ENCODE peak calls at places on chromosomes 7 and 10, in six cellular contexts. M is lower lobe of right lung, G is MM.1S, F is HL-60, H is astrocyte, U is stomach. Z is an unnamed sample.

GRCh38 chr10:95395947-95396449 is 105.2 kb upstream of the PDLIM1 start:
- DNase-seq in M (peak; percentile 72), G (no peak), F (no peak), H (no peak), U (peak; percentile 73), Z (no peak)

GRCh38 chr7:43199761-43200160 is 87.3 kb downstream of the HECW1 start:
- DNase-seq in M (no peak), G (no peak), F (no peak), H (no peak), U (no peak), Z (no peak)

GRCh38 chr10:79242620-79243152 is 104.6 kb upstream of the PPIF start:
- DNase-seq in M (peak; percentile 71), G (peak; percentile 87), F (peak; percentile 70), H (peak; percentile 79), U (peak; percentile 46), Z (no peak)

GRCh38 chr10:115844592-115844991 is 428.4 kb downstream of the GFRA1 start:
- DNase-seq in M (no peak), G (no peak), F (no peak), H (peak; percentile 54), U (no peak), Z (no peak)

GRCh38 chr7:128406986-128407589 is 2.7 kb downstream of the IMPDH1 start:
- DNase-seq in M (no peak), G (no peak), F (no peak), H (no peak), U (no peak), Z (no peak)

GRCh38 chr7:148882668-148883232 is 1.3 kb downstream of the EZH2 start:
- DNase-seq in M (no peak), G (peak; percentile 39), F (no peak), H (no peak), U (no peak), Z (no peak)

GRCh38 chr10:128150551-128150950 is 24.3 kb upstream of the MKI67 start:
- DNase-seq in M (no peak), G (no peak), F (no peak), H (no peak), U (no peak), Z (no peak)

GRCh38 chr7:129066290-129067131 is 11.6 kb upstream of the TNPO3 start:
- DNase-seq in M (no peak), G (no peak), F (no peak), H (peak; percentile 68), U (no peak), Z (no peak)

GRCh38 chr10:47311193-47311899 is 10.9 kb upstream of the GDF2 start:
- DNase-seq in M (no peak), G (no peak), F (peak; percentile 11), H (no peak), U (peak; percentile 84), Z (peak; percentile 77)

GRCh38 chr7:35565927-35566326 is 129.0 kb downstream of the HERPUD2 start:
- DNase-seq in M (no peak), G (no peak), F (no peak), H (no peak), U (no peak), Z (no peak)

GRCh38 chr10:506451-507354 is 182.8 kb downstream of the DIP2C start:
- DNase-seq in M (no peak), G (no peak), F (no peak), H (no peak), U (no peak), Z (no peak)

GRCh38 chr7:11787534-11787933 is 44.5 kb downstream of the THSD7A start:
- DNase-seq in M (no peak), G (no peak), F (no peak), H (no peak), U (no peak), Z (no peak)

GRCh38 chr10:73763343-73763742 is 18.5 kb upstream of the CHCHD1 start:
- DNase-seq in M (no peak), G (no peak), F (no peak), H (no peak), U (no peak), Z (no peak)

GRCh38 chr7:1943933-1944618 is 274.0 kb downstream of the ELFN1 start:
- DNase-seq in M (peak; percentile 42), G (no peak), F (no peak), H (no peak), U (no peak), Z (peak; percentile 42)

GRCh38 chr7:95004618-95005282 is 97.4 kb downstream of the PPP1R9A start:
- DNase-seq in M (no peak), G (no peak), F (no peak), H (peak; percentile 35), U (no peak), Z (no peak)

GRCh38 chr10:17650416-17650815 is 6.5 kb downstream of the STAM start:
- DNase-seq in M (no peak), G (no peak), F (no peak), H (no peak), U (no peak), Z (no peak)

GRCh38 chr7:136687693-136688322 is 180.6 kb upstream of the CHRM2 start:
- DNase-seq in M (no peak), G (peak; percentile 41), F (peak; percentile 18), H (peak; percentile 3), U (no peak), Z (no peak)

GRCh38 chr7:12729112-12729511 is 41.7 kb downstream of the ARL4A start:
- DNase-seq in M (peak; percentile 67), G (no peak), F (peak; percentile 5), H (peak; percentile 42), U (peak; percentile 84), Z (no peak)

GRCh38 chr7:47941136-47941844 is 7.0 kb downstream of the PKD1L1 start:
- DNase-seq in M (no peak), G (no peak), F (peak; percentile 33), H (peak; percentile 89), U (no peak), Z (no peak)

GRCh38 chr10:118047363-118047719 is 600 bp upstream of the RAB11FIP2 start:
- DNase-seq in M (no peak), G (no peak), F (no peak), H (no peak), U (no peak), Z (no peak)

GRCh38 chr10:86821600-86821999 is 65.2 kb downstream of the BMPR1A start:
- DNase-seq in M (no peak), G (no peak), F (no peak), H (peak; percentile 69), U (no peak), Z (no peak)

GRCh38 chr10:121926669-121927360 is 1.0 kb downstream of the ATE1 start:
- DNase-seq in M (no peak), G (peak; percentile 27), F (no peak), H (peak; percentile 14), U (no peak), Z (no peak)

GRCh38 chr7:11319491-11320274 is 346.0 kb downstream of the PHF14 start:
- DNase-seq in M (no peak), G (no peak), F (no peak), H (peak; percentile 18), U (no peak), Z (no peak)

GRCh38 chr10:28001353-28001752 is 2.5 kb upstream of the ODAD2 start:
- DNase-seq in M (no peak), G (no peak), F (no peak), H (no peak), U (no peak), Z (no peak)

GRCh38 chr10:27998954-27999275 is at the start of gene ODAD2:
- DNase-seq in M (no peak), G (no peak), F (no peak), H (peak; percentile 12), U (no peak), Z (no peak)

GRCh38 chr10:27995311-27995710 is 3.6 kb downstream of the ODAD2 start:
- DNase-seq in M (no peak), G (no peak), F (no peak), H (no peak), U (no peak), Z (no peak)

GRCh38 chr10:27997865-27998177 is 1.1 kb downstream of the ODAD2 start:
- DNase-seq in M (no peak), G (no peak), F (no peak), H (no peak), U (no peak), Z (no peak)

GRCh38 chr10:27998178-27998953 is 513 bp downstream of the ODAD2 start:
- DNase-seq in M (peak; percentile 55), G (peak; percentile 44), F (no peak), H (peak; percentile 36), U (no peak), Z (no peak)
- H3K27me3 ChIP-seq in M (peaks cover 20% of the 10 kb centered on the region), G (no peaks in the 10 kb centered on the region), F (peaks cover 19% of the 10 kb centered on the region), H (no peaks in the 10 kb centered on the region), U (peaks cover 23% of the 10 kb centered on the region), Z (no peaks in the 10 kb centered on the region)

DNA sequence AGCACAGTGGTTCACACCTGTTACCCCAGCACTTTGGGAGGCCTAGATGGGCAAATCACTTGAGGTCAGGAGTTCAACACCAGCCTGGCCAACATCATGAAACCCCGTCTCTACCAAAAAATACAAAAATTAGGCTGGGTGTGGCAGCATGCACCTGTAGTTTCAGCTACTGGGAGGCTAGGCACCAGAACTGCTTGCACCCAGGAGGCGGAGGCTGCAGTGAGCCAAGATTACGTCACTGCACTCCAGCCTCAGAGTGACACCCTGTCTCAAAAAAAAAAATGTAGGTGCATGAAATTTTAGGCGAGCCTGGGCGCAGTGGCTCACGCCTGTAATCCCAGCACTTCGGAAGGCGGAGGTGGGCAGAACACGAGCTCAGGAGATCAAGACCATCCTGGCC is 9.6 kb downstream of the BCL7B start:
- DNase-seq in M (no peak), G (peak; percentile 35), F (no peak), H (no peak), U (no peak), Z (no peak)
- TF ChIP-seq CTCF in M (no peak), G (no peak), F (no peak), H (no peak), U (no peak), Z (no peak)

GRCh38 chr7:120858299-120858636 is 324 bp upstream of the TSPAN12 start:
- DNase-seq in M (no peak), G (no peak), F (no peak), H (no peak), U (no peak), Z (no peak)

GRCh38 chr7:120857558-120858298 is at the start of gene TSPAN12:
- DNase-seq in M (peak; percentile 90), G (peak; percentile 87), F (no peak), H (peak; percentile 48), U (peak; percentile 87), Z (peak; percentile 90)

GRCh38 chr7:120852700-120853099 is 5.2 kb downstream of the TSPAN12 start:
- DNase-seq in M (no peak), G (no peak), F (no peak), H (no peak), U (no peak), Z (no peak)

GRCh38 chr7:120856621-120857352 is 1.2 kb downstream of the TSPAN12 start:
- DNase-seq in M (peak; percentile 48), G (peak; percentile 55), F (no peak), H (peak; percentile 5), U (no peak), Z (peak; percentile 63)

DNA sequence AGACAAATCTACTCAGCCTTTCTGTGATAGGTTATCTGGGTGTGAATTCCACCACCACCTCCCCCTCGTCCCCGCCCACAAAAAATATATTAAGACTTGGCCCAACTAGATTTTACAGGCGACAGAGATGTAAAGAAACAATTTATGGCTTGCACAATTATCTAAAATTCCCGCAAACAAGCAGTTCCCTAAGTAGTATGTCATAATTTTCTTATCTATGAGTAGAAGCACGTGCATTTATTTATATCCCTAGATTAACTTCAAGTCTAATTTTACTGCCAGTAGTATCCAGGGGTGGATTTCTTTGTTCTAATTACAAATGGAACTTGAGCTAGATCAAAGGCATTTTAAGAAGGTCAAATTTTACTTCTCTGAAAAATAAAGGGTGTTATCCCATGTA is 1.7 kb downstream of the TSPAN12 start:
- DNase-seq in M (no peak), G (no peak), F (no peak), H (no peak), U (no peak), Z (no peak)
- H3K27ac ChIP-seq in M (no peak overlapping the region), G (no peak overlapping the region), F (no peak overlapping the region), H (no peak overlapping the region), U (no peak overlapping the region), Z (no peak overlapping the region)

GRCh38 chr7:132579260-132579899 is 3.1 kb upstream of the PLXNA4 start:
- DNase-seq in M (no peak), G (no peak), F (no peak), H (no peak), U (no peak), Z (no peak)
- H3K27me3 ChIP-seq in M (peaks cover 42% of the 10 kb centered on the region), G (peaks cover 33% of the 10 kb centered on the region), F (peaks cover 39% of the 10 kb centered on the region), H (peaks cover 26% of the 10 kb centered on the region), U (peaks cover 37% of the 10 kb centered on the region), Z (no peaks in the 10 kb centered on the region)